ENCODE peak calls at places on chromosome 19, in six cellular contexts. L, Y, Z, U, M and H are unnamed samples.

GRCh38 chr19:39502640-39503417 is 4.1 kb downstream of the DLL3 start:
- DNase-seq in L (peak; percentile 67), Y (peak; percentile 69), Z (peak; percentile 93), U (peak; percentile 94), M (no peak), H (peak; percentile 90)

GRCh38 chr19:41861098-41861768 is 1.2 kb downstream of the RPS19 start:
- DNase-seq in L (no peak), Y (no peak), Z (no peak), U (no peak), M (no peak), H (no peak)

GRCh38 chr19:54179921-54180452 is 7.0 kb upstream of the TMC4 start:
- DNase-seq in L (peak; percentile 54), Y (peak; percentile 64), Z (peak; percentile 39), U (peak; percentile 98), M (peak; percentile 16), H (no peak)

GRCh38 chr19:12092065-12092867 is 27.7 kb downstream of the ZNF844 start:
- DNase-seq in L (peak; percentile 71), Y (peak; percentile 89), Z (peak; percentile 94), U (peak; percentile 97), M (peak; percentile 37), H (peak; percentile 57)

GRCh38 chr19:46031781-46032596 is 8.8 kb downstream of the IGFL4 start:
- DNase-seq in L (no peak), Y (no peak), Z (no peak), U (no peak), M (no peak), H (no peak)

GRCh38 chr19:45901432-45901903 is 945 bp downstream of the MYPOP start:
- DNase-seq in L (peak; percentile 30), Y (peak; percentile 50), Z (peak; percentile 80), U (peak; percentile 35), M (no peak), H (no peak)

GRCh38 chr19:38229585-38230073 is 5.6 kb upstream of the DPF1 start:
- DNase-seq in L (peak; percentile 77), Y (peak; percentile 86), Z (peak; percentile 87), U (peak; percentile 79), M (peak; percentile 67), H (peak; percentile 76)

GRCh38 chr19:17604372-17605025 is 49.0 kb downstream of the COLGALT1 start:
- DNase-seq in L (no peak), Y (no peak), Z (peak; percentile 11), U (no peak), M (no peak), H (no peak)

GRCh38 chr19:13073263-13073662 is 29.4 kb downstream of the LYL1 start:
- DNase-seq in L (no peak), Y (no peak), Z (no peak), U (no peak), M (no peak), H (no peak)

GRCh38 chr19:1027953-1028902 is 1.8 kb downstream of the CNN2 start:
- DNase-seq in L (peak; percentile 47), Y (peak; percentile 94), Z (peak; percentile 95), U (peak; percentile 92), M (peak; percentile 55), H (peak; percentile 80)

GRCh38 chr19:18649371-18650047 is 12.7 kb downstream of the KLHL26 start:
- DNase-seq in L (peak; percentile 68), Y (peak; percentile 74), Z (peak; percentile 52), U (no peak), M (no peak), H (no peak)

GRCh38 chr19:37304190-37304883 is 66.6 kb upstream of the ZNF527 start:
- DNase-seq in L (no peak), Y (no peak), Z (no peak), U (no peak), M (no peak), H (no peak)

GRCh38 chr19:13633522-13633922 is 127.2 kb upstream of the CACNA1A start:
- DNase-seq in L (no peak), Y (no peak), Z (no peak), U (no peak), M (no peak), H (no peak)

GRCh38 chr19:33219261-33219812 is 6.3 kb downstream of the SLC7A10 start:
- DNase-seq in L (no peak), Y (peak; percentile 88), Z (no peak), U (peak; percentile 62), M (no peak), H (no peak)

GRCh38 chr19:5026706-5027273 is 57.9 kb downstream of the KDM4B start:
- DNase-seq in L (peak; percentile 37), Y (no peak), Z (no peak), U (peak; percentile 68), M (peak; percentile 40), H (no peak)

GRCh38 chr19:8310342-8311055 is 2.3 kb upstream of the CD320 start:
- DNase-seq in L (no peak), Y (no peak), Z (no peak), U (no peak), M (no peak), H (no peak)

GRCh38 chr19:44051654-44052402 is at the start of gene ZNF223:
- DNase-seq in L (peak; percentile 91), Y (peak; percentile 93), Z (peak; percentile 96), U (peak; percentile 99), M (no peak), H (no peak)

GRCh38 chr19:41298327-41298964 is 11.5 kb upstream of the CCDC97 start:
- DNase-seq in L (peak; percentile 59), Y (peak; percentile 77), Z (peak; percentile 94), U (no peak), M (no peak), H (peak; percentile 64)

GRCh38 chr19:38838208-38838985 is 6.8 kb upstream of the ECH1 start:
- DNase-seq in L (no peak), Y (no peak), Z (no peak), U (no peak), M (peak; percentile 94), H (no peak)

GRCh38 chr19:1237754-1238372 is at the start of gene CBARP:
- DNase-seq in L (no peak), Y (no peak), Z (peak; percentile 71), U (no peak), M (peak; percentile 35), H (no peak)

GRCh38 chr19:40147693-40148347 is 43.4 kb upstream of the MAP3K10 start:
- DNase-seq in L (peak; percentile 45), Y (peak; percentile 75), Z (peak; percentile 89), U (peak; percentile 8), M (peak; percentile 50), H (peak; percentile 67)

GRCh38 chr19:33477781-33478180 is 43.8 kb downstream of the PEPD start:
- DNase-seq in L (no peak), Y (peak; percentile 77), Z (no peak), U (no peak), M (peak; percentile 14), H (no peak)

GRCh38 chr19:2922987-2923386 is 21.8 kb downstream of the ZNF77 start:
- DNase-seq in L (no peak), Y (peak; percentile 11), Z (no peak), U (peak; percentile 73), M (peak; percentile 77), H (no peak)

DNA sequence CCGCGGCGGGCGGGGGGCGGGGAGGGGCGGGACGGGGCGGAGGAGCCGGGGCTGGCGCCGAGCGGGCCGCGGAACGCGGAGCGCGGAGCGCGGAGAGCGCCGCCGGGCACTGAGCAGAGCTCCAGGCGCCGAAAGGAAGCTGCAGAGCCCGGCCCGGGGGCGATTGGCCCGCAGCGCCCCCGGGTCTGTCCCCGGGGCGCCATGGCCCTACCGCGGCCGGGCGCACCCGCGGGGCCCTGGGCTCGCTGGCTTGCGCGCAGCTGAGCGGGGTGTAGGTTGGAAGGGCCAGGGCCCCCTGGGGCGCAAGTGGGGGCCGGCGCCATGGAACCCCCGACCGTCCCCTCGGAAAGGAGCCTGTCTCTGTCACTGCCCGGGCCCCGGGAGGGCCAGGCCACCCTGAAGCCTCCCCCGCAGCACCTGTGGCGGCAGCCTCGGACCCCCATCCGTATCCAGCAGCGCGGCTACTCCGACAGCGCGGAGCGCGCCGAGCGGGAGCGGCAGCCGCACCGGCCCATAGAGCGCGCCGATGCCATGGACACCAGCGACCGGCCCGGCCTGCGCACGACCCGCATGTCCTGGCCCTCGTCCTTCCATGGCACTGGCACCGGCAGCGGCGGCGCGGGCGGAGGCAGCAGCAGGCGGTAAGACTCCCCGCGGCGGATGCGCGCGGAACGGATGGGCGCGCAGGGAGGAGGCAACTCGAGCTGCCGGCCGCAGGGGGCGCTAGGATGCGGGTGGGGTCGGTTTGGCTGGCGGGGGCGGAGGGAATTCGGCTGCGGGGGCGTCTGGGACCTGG is at the start of gene PDE4A:
- DNase-seq in L (no peak), Y (peak; percentile 50), Z (peak; percentile 68), U (peak; percentile 69), M (peak; percentile 33), H (peak; percentile 78)
- TF ChIP-seq EZH2 in L (peak; percentile 14), Y (peak; percentile 84), Z (no peak), U (no peak), M (peak; percentile 87), H (no peak)

DNA sequence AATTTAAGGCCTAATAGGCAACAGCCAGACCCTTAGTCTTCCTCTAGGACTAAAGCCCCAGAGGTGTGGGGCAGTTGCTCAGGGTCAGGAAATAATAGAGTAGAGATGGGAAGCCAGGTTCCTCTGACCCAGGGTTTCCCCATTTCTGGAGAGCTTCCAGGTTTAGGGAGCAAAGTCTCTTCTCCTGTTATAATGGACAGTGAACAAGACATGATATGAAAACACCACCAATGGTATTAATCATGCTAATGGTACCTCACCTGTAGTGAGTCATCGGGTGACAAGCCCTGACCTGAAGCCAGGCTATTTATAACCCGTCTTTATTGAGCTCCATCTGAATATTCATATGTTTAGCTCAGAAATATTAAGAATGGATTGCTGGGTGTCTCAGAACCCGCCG is 24.6 kb downstream of the BICRA start:
- DNase-seq in L (no peak), Y (no peak), Z (no peak), U (no peak), M (peak; percentile 73), H (no peak)
- H3K4me1 ChIP-seq in L (no peaks in the 10 kb centered on the region), Y (no peaks in the 10 kb centered on the region), Z (peaks cover 21% of the 10 kb centered on the region), U (peaks cover 8% of the 10 kb centered on the region), M (peaks cover 10% of the 10 kb centered on the region), H (no peaks in the 10 kb centered on the region)

GRCh38 chr19:50432658-50433057 is at the start of gene MYBPC2:
- DNase-seq in L (no peak), Y (no peak), Z (no peak), U (peak; percentile 76), M (no peak), H (no peak)
- TF ChIP-seq EZH2 in L (no peak), Y (peak; percentile 31), Z (peak; percentile 13), U (no peak), M (no peak), H (no peak)

DNA sequence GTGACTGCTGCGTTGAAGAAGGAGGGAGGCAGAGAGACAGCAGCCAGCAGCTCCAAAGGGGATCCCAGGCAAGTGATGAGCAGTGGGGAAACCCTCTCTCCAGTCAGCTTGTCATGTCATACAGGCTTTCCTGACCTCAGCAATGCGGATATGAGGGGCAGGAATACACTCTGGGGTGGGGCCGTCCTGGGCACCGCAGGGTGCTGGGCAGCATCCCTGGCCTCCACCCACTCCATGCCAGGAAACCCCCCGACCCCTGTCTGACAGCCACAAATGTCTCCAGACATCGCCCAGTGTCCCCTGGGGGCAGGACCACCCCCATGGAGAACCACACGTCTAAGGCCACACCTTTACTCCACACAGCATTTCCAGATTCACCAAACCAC is 46.7 kb downstream of the RFX2 start:
- DNase-seq in L (no peak), Y (no peak), Z (no peak), U (no peak), M (no peak), H (no peak)
- H3K4me1 ChIP-seq in L (peaks cover 76% of the 10 kb centered on the region), Y (peaks cover 14% of the 10 kb centered on the region), Z (peaks cover 46% of the 10 kb centered on the region), U (peaks cover 5% of the 10 kb centered on the region), M (peaks cover 54% of the 10 kb centered on the region), H (no peaks in the 10 kb centered on the region)

DNA sequence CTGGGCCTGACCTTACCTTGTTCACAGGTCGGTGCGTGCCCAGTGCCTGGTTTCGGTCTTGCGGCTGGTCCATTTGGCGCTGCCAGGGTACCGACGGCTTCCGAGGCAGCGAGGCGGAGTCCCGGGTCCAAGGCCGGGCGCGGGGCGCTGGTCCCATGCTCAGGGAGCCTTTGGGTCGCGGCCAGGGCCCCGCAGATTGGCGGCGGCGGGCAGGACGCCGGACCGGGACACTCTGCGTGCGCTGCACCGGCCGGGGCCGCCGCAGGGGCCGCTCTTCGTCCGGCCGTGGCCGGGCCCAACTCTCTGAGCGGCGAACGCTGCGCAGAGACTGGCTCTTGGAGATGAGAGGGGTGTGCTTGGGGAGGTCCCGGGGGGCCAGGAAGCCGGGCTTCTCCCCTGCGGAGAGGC is 3.3 kb upstream of the WIZ start:
- DNase-seq in L (peak; percentile 37), Y (no peak), Z (peak; percentile 63), U (peak; percentile 64), M (no peak), H (no peak)
- TF ChIP-seq EZH2 in L (no peak), Y (no peak), Z (no peak), U (no peak), M (no peak), H (no peak)